ENCODE peak calls at places on chromosomes 2 and 18, in seven cellular contexts. O, D, H, A, Y, J and S are unnamed samples.

GRCh38 chr2:11123856-11124759 is 31.2 kb upstream of the SLC66A3 start:
- DNase-seq in Y (peak), O (peak), D (peak), H (peak), A (peak), J (no peak), S (peak)

GRCh38 chr2:186887107-186888090 is 38.4 kb upstream of the ZSWIM2 start:
- DNase-seq in O (no peak), H (no peak), D (no peak), A (peak), J (peak), Y (no peak), S (no peak)

GRCh38 chr2:131389657-131390056 is 25.7 kb upstream of the RAB6D start:
- DNase-seq in O (no peak), Y (no peak), J (no peak), H (no peak), A (no peak), D (no peak), S (no peak)

GRCh38 chr2:127560929-127561275 is 25.4 kb downstream of the MYO7B start:
- DNase-seq in Y (no peak), J (no peak), O (no peak), D (no peak), H (peak), A (no peak), S (no peak)

GRCh38 chr2:210584834-210585233 is 28.4 kb downstream of the CPS1 start:
- DNase-seq in H (peak), O (no peak), Y (no peak), D (no peak), A (no peak), J (no peak), S (no peak)

GRCh38 chr2:128346811-128347558 is 28.3 kb upstream of the HS6ST1 start:
- DNase-seq in A (peak), O (no peak), J (no peak), Y (no peak), H (no peak), D (no peak), S (no peak)

GRCh38 chr2:219056176-219056895 is 4.4 kb downstream of the IHH start:
- DNase-seq in A (no peak), J (no peak), H (no peak), D (no peak), O (no peak), Y (no peak), S (no peak)

GRCh38 chr2:183349046-183349445 is 224.8 kb downstream of the NUP35 start:
- DNase-seq in O (no peak), J (no peak), H (no peak), D (no peak), A (no peak), Y (no peak), S (no peak)

GRCh38 chr18:76234559-76234958 is 260.5 kb downstream of the ZNF516 start:
- DNase-seq in Y (no peak), D (no peak), A (no peak), J (no peak), O (no peak), H (no peak), S (no peak)

GRCh38 chr18:39596216-39596615 is 2030.6 kb upstream of the CELF4 start:
- DNase-seq in Y (no peak), A (no peak), O (no peak), J (no peak), H (peak), D (no peak), S (no peak)

GRCh38 chr18:9653390-9653789 is 39.0 kb upstream of the PPP4R1 start:
- DNase-seq in D (no peak), O (no peak), H (no peak), Y (no peak), A (no peak), J (no peak), S (no peak)

GRCh38 chr2:59249441-59250330 is 1008.6 kb upstream of the FANCL start:
- DNase-seq in A (no peak), O (no peak), Y (no peak), H (no peak), D (no peak), J (no peak), S (no peak)

GRCh38 chr18:45282101-45282812 is 333.0 kb upstream of the SLC14A2 start:
- DNase-seq in D (no peak), J (no peak), H (no peak), Y (no peak), A (peak), O (no peak), S (no peak)

GRCh38 chr2:227326783-227327182 is 1.7 kb downstream of the MFF start:
- DNase-seq in H (no peak), A (no peak), Y (no peak), J (no peak), D (no peak), O (no peak), S (no peak)

GRCh38 chr2:229922449-229923386 is at the start of gene FBXO36:
- DNase-seq in Y (no peak), J (peak), D (peak), H (peak), A (peak), O (no peak), S (no peak)

GRCh38 chr2:29108225-29108624 is 7.0 kb upstream of the CLIP4 start:
- DNase-seq in O (no peak), D (no peak), H (peak), A (peak), Y (no peak), J (no peak), S (no peak)

GRCh38 chr2:190627881-190628412 is 20.9 kb upstream of the NAB1 start:
- DNase-seq in Y (no peak), A (peak), D (no peak), J (no peak), H (no peak), O (peak), S (peak)

GRCh38 chr18:56565596-56566355 is 72.6 kb downstream of the TXNL1 start:
- DNase-seq in A (peak), Y (no peak), J (peak), D (no peak), O (no peak), H (peak), S (no peak)

GRCh38 chr2:178068823-178069454 is 3.6 kb downstream of the PDE11A start:
- DNase-seq in O (no peak), D (no peak), A (no peak), H (no peak), J (no peak), Y (no peak), S (no peak)

GRCh38 chr2:202510911-202511310 is 123.9 kb upstream of the FAM117B start:
- DNase-seq in J (no peak), H (peak), Y (no peak), O (no peak), D (no peak), A (peak), S (no peak)

GRCh38 chr2:190948671-190949070 is 65.3 kb downstream of the STAT1 start:
- DNase-seq in A (peak), D (no peak), J (no peak), H (peak), Y (no peak), O (no peak), S (no peak)

GRCh38 chr18:46418657-46419260 is 238.3 kb downstream of the LOXHD1 start:
- DNase-seq in J (no peak), H (no peak), Y (no peak), D (no peak), O (no peak), A (no peak), S (no peak)

GRCh38 chr18:39711701-39712100 is 2146.1 kb upstream of the CELF4 start:
- DNase-seq in D (no peak), H (no peak), Y (no peak), O (no peak), J (no peak), A (no peak), S (no peak)

GRCh38 chr2:39179974-39180960 is 59.4 kb upstream of the SOS1 start:
- DNase-seq in J (no peak), O (no peak), A (no peak), H (no peak), Y (no peak), D (no peak), S (no peak)

GRCh38 chr2:63792523-63792922 is 49.2 kb upstream of the UGP2 start:
- DNase-seq in D (no peak), Y (no peak), H (peak), A (peak), O (no peak), J (peak), S (no peak)

GRCh38 chr2:25939257-25939668 is 43.0 kb downstream of the KIF3C start:
- DNase-seq in J (no peak), D (no peak), Y (no peak), H (no peak), A (no peak), O (no peak), S (no peak)

GRCh38 chr18:74378179-74378682 is 62.6 kb downstream of the C18orf63 start:
- DNase-seq in O (no peak), J (peak), A (peak), D (no peak), H (no peak), Y (no peak), S (peak)

GRCh38 chr2:164839914-164840457 is 1.6 kb downstream of the COBLL1 start:
- DNase-seq in J (no peak), A (peak), D (no peak), Y (no peak), O (no peak), H (peak), S (no peak)

GRCh38 chr2:238483656-238484055 is 56.9 kb downstream of the ASB1 start:
- DNase-seq in Y (no peak), D (no peak), O (no peak), H (no peak), J (no peak), A (no peak), S (no peak)

GRCh38 chr2:146295080-146295670 is 1549.7 kb upstream of the ACVR2A start:
- DNase-seq in H (no peak), D (no peak), Y (no peak), A (no peak), J (no peak), O (no peak), S (no peak)

GRCh38 chr2:16425462-16426336 is 239.9 kb downstream of the CYRIA start:
- DNase-seq in H (no peak), J (no peak), D (no peak), A (no peak), O (no peak), Y (no peak), S (no peak)

GRCh38 chr2:113791697-113792590 is 35.5 kb upstream of the SLC35F5 start:
- DNase-seq in Y (no peak), H (peak), D (no peak), A (peak), J (no peak), O (no peak), S (no peak)

GRCh38 chr2:237097326-237097910 is 11.7 kb downstream of the COPS8 start:
- DNase-seq in D (no peak), O (no peak), H (no peak), Y (no peak), J (no peak), A (no peak), S (no peak)

GRCh38 chr2:112692496-112692911 is 28.3 kb upstream of the NT5DC4 start:
- DNase-seq in Y (peak), A (peak), O (peak), D (peak), H (peak), J (peak), S (peak)